ENCODE peak calls at places on chromosomes 2 and 18, in six cellular contexts. K is type B pancreatic cell, I is fibroblast of the aortic adventitia, P is tibial nerve, Y is glutamatergic neuron, W is WTC11. G is an unnamed sample.

GRCh38 chr2:46981662-46982351 is 66.2 kb upstream of the MCFD2 start:
- DNase-seq in P (no peak), W (no peak), Y (no peak), I (no peak), K (no peak), G (no peak)

GRCh38 chr18:56402872-56403516 is 235.4 kb downstream of the TXNL1 start:
- DNase-seq in W (no peak), I (peak), K (no peak), Y (no peak), P (no peak), G (no peak)

GRCh38 chr2:3488768-3489448 is 30.4 kb downstream of the ADI1 start:
- DNase-seq in P (no peak), Y (no peak), I (no peak), K (no peak), W (no peak), G (no peak)

GRCh38 chr2:199932312-199932855 is 21.3 kb downstream of the C2orf69 start:
- DNase-seq in W (no peak), K (no peak), Y (no peak), P (no peak), I (no peak), G (no peak)

GRCh38 chr18:32761231-32761785 is 11.5 kb downstream of the KLHL14 start:
- DNase-seq in I (no peak), W (no peak), P (no peak), Y (no peak), K (no peak), G (no peak)

GRCh38 chr2:149329470-149330126 is 789 bp upstream of the LYPD6 start:
- DNase-seq in W (peak), P (no peak), Y (peak), K (peak), I (peak), G (no peak)

GRCh38 chr2:237280937-237281336 is 133.0 kb downstream of the COL6A3 start:
- DNase-seq in I (no peak), P (no peak), W (no peak), Y (no peak), K (no peak), G (no peak)

GRCh38 chr2:240236217-240237111 is 96.0 kb upstream of the OTOS start:
- DNase-seq in W (no peak), P (peak), K (no peak), I (no peak), Y (peak), G (peak)

GRCh38 chr2:113391073-113391472 is 46.4 kb upstream of the ZNG1B start:
- DNase-seq in W (no peak), Y (no peak), K (no peak), I (no peak), P (no peak), G (no peak)

GRCh38 chr2:221724631-221725203 is 152.6 kb upstream of the EPHA4 start:
- DNase-seq in K (no peak), P (no peak), Y (no peak), I (no peak), W (no peak), G (no peak)

GRCh38 chr18:46424898-46425297 is 232.1 kb downstream of the LOXHD1 start:
- DNase-seq in Y (no peak), I (no peak), K (no peak), W (peak), P (no peak), G (no peak)

GRCh38 chr2:166411473-166412230 is 35.9 kb upstream of the SCN9A start:
- DNase-seq in Y (no peak), P (no peak), I (peak), K (no peak), W (no peak), G (no peak)

GRCh38 chr2:200788129-200788718 is 23.5 kb upstream of the BZW1 start:
- DNase-seq in I (peak), W (no peak), P (no peak), Y (no peak), K (no peak), G (no peak)

GRCh38 chr18:67735506-67735905 is 219.0 kb upstream of the DSEL start:
- DNase-seq in W (no peak), I (no peak), P (no peak), K (no peak), Y (no peak), G (no peak)

GRCh38 chr2:46967990-46968647 is 52.5 kb upstream of the MCFD2 start:
- DNase-seq in Y (no peak), P (peak), K (no peak), I (peak), W (no peak), G (peak)

GRCh38 chr2:119694994-119695521 is 16.1 kb downstream of the TMEM177 start:
- DNase-seq in Y (no peak), I (peak), P (no peak), W (no peak), K (no peak), G (no peak)

GRCh38 chr2:219437141-219437540 is 2.5 kb downstream of the SPEG start:
- DNase-seq in Y (no peak), I (no peak), W (no peak), K (no peak), P (no peak), G (no peak)

GRCh38 chr2:231795525-231796327 is 9.5 kb downstream of the COPS7B start:
- DNase-seq in W (no peak), K (no peak), Y (no peak), I (peak), P (no peak), G (no peak)

GRCh38 chr2:146079216-146079615 is 1559.3 kb upstream of the ZEB2 start:
- DNase-seq in I (no peak), Y (no peak), W (no peak), K (no peak), P (no peak), G (no peak)

GRCh38 chr2:180699657-180700361 is 280.6 kb upstream of the UBE2E3 start:
- DNase-seq in Y (no peak), K (no peak), W (peak), P (no peak), I (no peak), G (no peak)

GRCh38 chr18:50961974-50962373 is 5.9 kb upstream of the ELAC1 start:
- DNase-seq in W (no peak), Y (no peak), P (no peak), K (no peak), I (no peak), G (no peak)

GRCh38 chr18:28684746-28685145 is 507.8 kb upstream of the CDH2 start:
- DNase-seq in I (peak), P (no peak), K (no peak), W (no peak), Y (no peak), G (no peak)

DNA sequence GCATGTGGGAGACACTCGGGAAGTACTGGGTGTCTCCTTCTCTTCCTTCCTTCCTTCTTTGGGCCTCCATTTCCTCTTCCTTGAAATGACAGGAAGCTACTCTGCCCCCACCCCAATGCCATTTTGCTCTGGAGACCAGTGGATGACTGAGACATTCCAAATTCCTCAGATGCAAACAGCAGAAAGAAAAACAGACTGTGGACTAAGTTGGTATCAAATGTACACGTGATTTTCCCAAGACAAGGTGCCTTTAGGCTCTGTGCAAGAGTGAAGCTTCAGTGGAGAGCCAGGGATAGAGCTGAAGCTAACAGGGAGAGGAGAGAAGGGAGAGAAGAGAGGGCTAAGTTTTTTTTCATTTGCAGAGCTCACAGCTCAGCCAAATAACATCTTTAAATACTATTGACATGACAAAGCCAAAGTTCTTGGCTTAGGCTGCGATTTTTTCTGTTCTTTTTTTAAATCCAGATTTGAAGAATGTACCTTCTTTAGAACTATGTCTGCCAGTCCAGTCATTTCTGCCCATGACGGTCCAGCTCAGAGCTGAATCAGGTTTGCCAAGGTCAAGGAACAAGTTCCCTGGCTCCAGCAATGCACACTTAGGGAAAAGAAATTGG is 84.5 kb upstream of the LCLAT1 start:
- DNase-seq in I (peak), Y (no peak), P (no peak), W (no peak), K (no peak), G (no peak)
- TF ChIP-seq CTCF in I (no peak), Y (no peak), P (no peak), W (no peak), K (no peak), G (no peak)

DNA sequence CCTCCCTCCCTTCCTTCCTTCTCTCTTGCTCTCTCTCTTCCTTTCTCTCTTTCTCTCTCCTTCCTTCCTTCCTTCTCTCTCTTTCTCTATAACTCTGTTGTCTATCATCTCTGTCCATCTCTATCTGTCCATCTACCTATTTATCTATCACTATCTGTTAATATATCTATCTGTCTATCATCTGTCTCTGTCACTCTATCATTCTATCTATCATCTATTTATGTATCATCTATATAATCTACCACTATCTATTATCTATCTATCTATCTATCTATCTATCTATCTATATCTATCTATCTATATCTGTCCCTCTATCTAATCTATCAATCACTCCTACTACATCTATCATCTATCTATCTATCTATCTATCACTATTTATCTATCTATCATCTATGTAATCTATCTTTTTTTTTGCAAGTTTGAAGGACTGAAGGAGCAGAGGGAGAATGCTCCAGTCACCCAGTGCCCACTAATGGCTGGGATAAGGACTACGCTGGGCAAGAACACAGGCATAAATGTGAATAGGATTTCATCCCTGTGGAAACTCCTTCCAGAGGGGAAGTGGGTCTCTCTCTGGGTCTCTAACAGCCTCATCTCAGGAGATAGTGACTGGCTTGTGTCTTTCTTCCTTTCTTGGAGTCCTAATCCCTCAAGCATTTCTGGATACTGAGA is 427.0 kb downstream of the LPIN1 start:
- DNase-seq in I (peak), P (no peak), K (no peak), W (no peak), Y (no peak), G (no peak)
- TF ChIP-seq CTCF in I (peak), P (no peak), K (no peak), W (no peak), Y (no peak), G (no peak)

GRCh38 chr2:143282684-143283083 is 153.5 kb downstream of the ARHGAP15 start:
- DNase-seq in P (no peak), I (no peak), W (peak), Y (peak), K (no peak), G (no peak)
- TF ChIP-seq CTCF in P (no peak), I (peak), W (peak), Y (peak), K (peak), G (no peak)

GRCh38 chr2:197134206-197134605 is 176.4 kb downstream of the ANKRD44 start:
- DNase-seq in I (no peak), K (no peak), W (no peak), Y (no peak), P (no peak), G (no peak)
- TF ChIP-seq CTCF in I (no peak), K (no peak), W (no peak), Y (no peak), P (no peak), G (no peak)

GRCh38 chr18:62326646-62327348 is 1.7 kb downstream of the TNFRSF11A start:
- DNase-seq in I (no peak), W (no peak), P (no peak), K (no peak), Y (no peak), G (no peak)

GRCh38 chr18:62325806-62326645 is 916 bp downstream of the TNFRSF11A start:
- DNase-seq in I (no peak), K (no peak), P (no peak), Y (peak), W (no peak), G (no peak)

GRCh38 chr18:62323483-62324354 is 1.4 kb upstream of the TNFRSF11A start:
- DNase-seq in P (no peak), Y (no peak), W (no peak), I (no peak), K (no peak), G (no peak)

GRCh38 chr18:62324917-62325805 is at the start of gene TNFRSF11A:
- DNase-seq in Y (peak), P (no peak), K (no peak), I (no peak), W (peak), G (no peak)

DNA sequence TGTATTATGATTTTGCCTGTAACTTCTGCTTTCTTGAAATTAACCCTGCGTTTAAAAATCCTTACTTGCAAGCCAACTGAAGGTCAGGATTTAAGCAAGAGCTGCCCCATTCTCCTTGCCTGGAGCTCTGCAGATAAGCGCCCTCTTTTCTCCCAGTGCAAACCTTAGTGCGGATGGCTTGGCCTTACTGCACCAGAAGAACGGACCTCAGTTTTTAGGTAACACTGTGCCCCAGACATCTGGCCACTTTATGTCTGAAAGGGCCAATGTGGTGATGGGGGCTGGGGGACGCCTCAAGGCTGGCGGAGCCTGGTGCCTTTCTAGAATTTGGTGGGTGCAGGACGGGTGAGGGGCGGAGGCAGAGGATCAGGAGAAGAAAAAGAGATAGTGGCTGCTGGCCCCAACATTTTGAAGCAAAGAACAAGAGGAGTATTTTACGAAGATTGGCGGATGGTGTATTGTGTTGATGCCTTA is 718 bp upstream of the TNFRSF11A start:
- DNase-seq in W (no peak), Y (no peak), P (no peak), I (no peak), K (no peak), G (no peak)
- TF ChIP-seq CTCF in W (no peak), Y (no peak), P (no peak), I (no peak), K (no peak), G (no peak)

GRCh38 chr2:128734521-128735295 is 416.0 kb upstream of the HS6ST1 start:
- DNase-seq in I (no peak), Y (no peak), P (no peak), W (peak), K (no peak), G (peak)
- TF ChIP-seq CTCF in I (no peak), Y (no peak), P (no peak), W (no peak), K (no peak), G (no peak)

DNA sequence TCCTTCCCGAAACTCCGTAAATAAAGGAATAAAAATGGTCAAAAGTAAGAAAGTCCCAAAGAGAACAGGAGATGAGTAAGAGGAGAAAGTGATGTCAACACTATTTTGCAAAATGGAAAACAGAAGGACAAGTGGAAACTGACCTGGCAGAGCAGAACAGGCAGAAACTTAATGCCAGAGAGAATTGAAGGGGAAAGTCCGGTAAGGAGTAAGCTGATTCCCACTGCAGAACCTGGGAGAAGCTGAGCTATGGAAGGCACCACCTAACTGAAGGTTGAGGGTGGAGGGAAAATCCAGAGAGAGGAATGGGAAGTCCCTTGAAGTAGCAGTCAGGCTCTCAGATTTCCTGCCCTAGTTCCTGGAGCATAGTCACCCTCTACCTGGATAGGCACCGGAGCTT is 59.7 kb downstream of the MOGAT1 start:
- DNase-seq in K (no peak), Y (no peak), W (no peak), P (no peak), I (no peak), G (no peak)
- TF ChIP-seq CTCF in K (no peak), Y (no peak), W (no peak), P (no peak), I (no peak), G (no peak)

GRCh38 chr2:159174759-159175158 is 111.7 kb downstream of the WDSUB1 start:
- DNase-seq in Y (no peak), K (no peak), I (no peak), W (no peak), P (no peak), G (no peak)

GRCh38 chr2:159177357-159177756 is 109.1 kb downstream of the WDSUB1 start:
- DNase-seq in K (no peak), P (no peak), W (no peak), Y (no peak), I (no peak), G (no peak)

GRCh38 chr2:159175182-159175581 is 111.3 kb downstream of the WDSUB1 start:
- DNase-seq in Y (no peak), W (no peak), K (no peak), I (no peak), P (no peak), G (no peak)

GRCh38 chr2:159177957-159178356 is 108.5 kb downstream of the WDSUB1 start:
- DNase-seq in Y (no peak), I (no peak), K (no peak), W (no peak), P (no peak), G (no peak)

DNA sequence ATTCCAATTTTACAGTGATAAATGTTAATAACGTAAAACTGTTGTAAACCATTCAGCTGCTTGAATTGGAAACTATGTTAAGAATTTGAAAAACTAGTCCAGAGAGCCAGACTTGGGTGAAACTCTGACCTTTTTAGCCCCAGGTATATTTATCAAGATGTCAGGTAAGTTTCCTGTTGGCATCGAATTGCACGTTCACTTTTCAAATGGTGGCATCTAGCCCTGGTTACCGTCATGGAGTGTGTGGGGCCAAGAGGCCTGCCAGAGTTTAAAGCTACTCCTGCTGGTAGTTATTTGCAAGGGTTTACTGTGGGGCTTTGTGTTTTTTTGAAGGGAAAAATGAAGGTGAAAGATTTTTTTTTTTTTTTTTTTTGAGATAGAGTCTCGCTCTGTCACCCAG is 109.9 kb downstream of the WDSUB1 start:
- DNase-seq in W (no peak), P (no peak), I (no peak), Y (no peak), K (no peak), G (no peak)
- TF ChIP-seq CTCF in W (no peak), P (no peak), I (no peak), Y (no peak), K (peak), G (no peak)

DNA sequence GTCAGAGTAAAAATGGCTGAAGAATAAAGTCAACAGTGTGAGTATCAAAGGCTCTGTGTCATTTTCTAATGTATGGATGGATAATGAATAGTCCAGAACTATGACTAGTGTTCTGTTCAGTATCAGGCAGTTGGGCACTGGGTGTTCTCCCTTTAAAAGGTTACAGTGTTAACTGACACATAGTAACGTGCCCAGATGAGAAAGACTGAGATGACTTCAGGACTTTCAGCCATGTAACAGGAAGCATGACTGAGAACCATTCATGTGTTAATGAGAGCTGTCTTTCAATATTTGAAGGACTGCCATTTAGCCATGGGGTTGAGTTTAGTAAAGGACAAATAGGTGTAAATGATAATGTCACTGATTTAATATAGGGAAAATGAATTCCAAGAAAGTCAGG is 187.1 kb downstream of the GULP1 start:
- DNase-seq in K (no peak), P (no peak), I (no peak), Y (no peak), W (no peak), G (no peak)
- TF ChIP-seq CTCF in K (no peak), P (no peak), I (no peak), Y (no peak), W (no peak), G (no peak)

GRCh38 chr2:10787176-10787968 is 25.2 kb downstream of the PDIA6 start:
- DNase-seq in K (no peak), I (peak), Y (peak), P (no peak), W (peak), G (no peak)
- TF ChIP-seq CTCF in K (peak), I (peak), Y (no peak), P (no peak), W (no peak), G (no peak)

G was measured in omental fat pad.